ENCODE peak calls at places on chromosomes 4 and X, in eight cellular contexts. V is A549, G is ovary, H is sigmoid colon, W is upper lobe of left lung, I is K562, Q is transverse colon, C is suprapubic skin. Y is an unnamed sample.

GRCh38 chr4:150209140-150209829 is 131.0 kb downstream of the DCLK2 start:
- DNase-seq in V (peak; percentile 69), G (peak; percentile 61), H (peak; percentile 80), W (peak; percentile 36), I (peak; percentile 59), Q (peak; percentile 69), C (no peak), Y (peak; percentile 59)

GRCh38 chr4:141587897-141588296 is 48.5 kb upstream of the IL15 start:
- DNase-seq in V (no peak), G (no peak), H (no peak), W (no peak), I (no peak), Q (no peak), C (no peak), Y (no peak)

GRCh38 chrX:1545776-1546408 is 8.9 kb upstream of the P2RY8 start:
- DNase-seq in V (no peak), G (no peak), H (peak; percentile 6), W (no peak), I (no peak), Q (no peak), C (no peak), Y (no peak)

GRCh38 chr4:879730-880079 is 52.4 kb downstream of the GAK start:
- DNase-seq in V (no peak), G (no peak), H (no peak), W (no peak), I (no peak), Q (no peak), C (no peak), Y (no peak)

GRCh38 chr4:24024157-24024556 is 134.3 kb upstream of the PPARGC1A start:
- DNase-seq in V (no peak), G (no peak), H (no peak), W (no peak), I (no peak), Q (no peak), C (no peak), Y (no peak)

GRCh38 chr4:121129606-121130346 is 34.3 kb downstream of the TNIP3 start:
- DNase-seq in V (no peak), G (no peak), H (no peak), W (no peak), I (no peak), Q (no peak), C (no peak), Y (no peak)

GRCh38 chr4:147787204-147787603 is 55.3 kb downstream of the ARHGAP10 start:
- DNase-seq in V (no peak), G (peak; percentile 39), H (peak; percentile 83), W (no peak), I (no peak), Q (no peak), C (no peak), Y (no peak)

GRCh38 chrX:33211356-33212254 is at the start of gene DMD:
- DNase-seq in V (no peak), G (peak; percentile 19), H (peak; percentile 87), W (peak; percentile 57), I (no peak), Q (peak; percentile 20), C (no peak), Y (no peak)

GRCh38 chr4:57342406-57342805 is 232.2 kb upstream of the IGFBP7 start:
- DNase-seq in V (no peak), G (no peak), H (no peak), W (no peak), I (no peak), Q (no peak), C (no peak), Y (no peak)

GRCh38 chr4:181677621-181678020 is 565.6 kb upstream of the TENM3 start:
- DNase-seq in V (no peak), G (no peak), H (no peak), W (no peak), I (no peak), Q (no peak), C (no peak), Y (no peak)

GRCh38 chr4:61996943-61997342 is 796.8 kb downstream of the ADGRL3 start:
- DNase-seq in V (no peak), G (no peak), H (no peak), W (no peak), I (no peak), Q (no peak), C (no peak), Y (no peak)

GRCh38 chrX:65932173-65933084 is 107.5 kb downstream of the VSIG4 start:
- DNase-seq in V (peak; percentile 12), G (no peak), H (no peak), W (no peak), I (peak; percentile 67), Q (peak; percentile 30), C (no peak), Y (no peak)

GRCh38 chr4:20428410-20429160 is 176.9 kb downstream of the SLIT2 start:
- DNase-seq in V (peak; percentile 1), G (no peak), H (no peak), W (no peak), I (no peak), Q (no peak), C (no peak), Y (no peak)

GRCh38 chr4:109414938-109415337 is 18.7 kb upstream of the SEC24B start:
- DNase-seq in V (no peak), G (no peak), H (no peak), W (no peak), I (no peak), Q (no peak), C (no peak), Y (no peak)

GRCh38 chr4:24840362-24840761 is 45.0 kb downstream of the SOD3 start:
- DNase-seq in V (no peak), G (no peak), H (no peak), W (no peak), I (no peak), Q (no peak), C (no peak), Y (no peak)

GRCh38 chrX:46268429-46268828 is 276.8 kb downstream of the ZNF674 start:
- DNase-seq in V (peak; percentile 77), G (no peak), H (no peak), W (peak; percentile 35), I (no peak), Q (no peak), C (no peak), Y (no peak)

GRCh38 chrX:143663755-143664154 is 27.9 kb upstream of the SLITRK4 start:
- DNase-seq in V (no peak), G (no peak), H (no peak), W (no peak), I (no peak), Q (no peak), C (no peak), Y (no peak)

GRCh38 chr4:148497258-148497657 is 55.0 kb upstream of the NR3C2 start:
- DNase-seq in V (no peak), G (no peak), H (no peak), W (no peak), I (no peak), Q (no peak), C (no peak), Y (no peak)

GRCh38 chrX:154436597-154437397 is at the start of gene GDI1:
- DNase-seq in V (peak; percentile 75), G (peak; percentile 72), H (peak; percentile 82), W (peak; percentile 45), I (peak; percentile 66), Q (peak; percentile 36), C (no peak), Y (peak; percentile 43)

GRCh38 chrX:148928803-148929202 is 428.4 kb downstream of the AFF2 start:
- DNase-seq in V (no peak), G (no peak), H (no peak), W (no peak), I (no peak), Q (no peak), C (no peak), Y (no peak)

GRCh38 chrX:119605398-119605738 is 856 bp downstream of the NKRF start:
- DNase-seq in V (peak; percentile 1), G (no peak), H (no peak), W (peak; percentile 45), I (peak; percentile 28), Q (no peak), C (no peak), Y (no peak)

GRCh38 chrX:13898084-13898483 is 81.2 kb upstream of the GPM6B start:
- DNase-seq in V (peak; percentile 2), G (no peak), H (no peak), W (no peak), I (peak; percentile 29), Q (no peak), C (no peak), Y (no peak)
- TF ChIP-seq EP300 in V (no peak), G (no peak), H (no peak), W (no peak), I (no peak), Q (no peak), C (no peak), Y (no peak)

GRCh38 chr4:156609421-156609820 is 362.2 kb downstream of the PDGFC start:
- DNase-seq in V (no peak), G (no peak), H (no peak), W (peak; percentile 21), I (no peak), Q (peak; percentile 8), C (no peak), Y (no peak)
- TF ChIP-seq EP300 in V (no peak), G (no peak), H (no peak), W (no peak), I (no peak), Q (no peak), C (no peak), Y (no peak)

GRCh38 chr4:84916233-84916632 is 50.3 kb downstream of the WDFY3 start:
- DNase-seq in V (no peak), G (no peak), H (no peak), W (no peak), I (no peak), Q (no peak), C (no peak), Y (no peak)

GRCh38 chr4:84913176-84913575 is 53.3 kb downstream of the WDFY3 start:
- DNase-seq in V (no peak), G (no peak), H (no peak), W (no peak), I (no peak), Q (no peak), C (no peak), Y (no peak)

GRCh38 chr4:84917087-84917821 is 49.2 kb downstream of the WDFY3 start:
- DNase-seq in V (no peak), G (no peak), H (no peak), W (no peak), I (no peak), Q (no peak), C (no peak), Y (no peak)

GRCh38 chr4:84914686-84915395 is 51.6 kb downstream of the WDFY3 start:
- DNase-seq in V (no peak), G (no peak), H (no peak), W (no peak), I (no peak), Q (no peak), C (no peak), Y (no peak)

DNA sequence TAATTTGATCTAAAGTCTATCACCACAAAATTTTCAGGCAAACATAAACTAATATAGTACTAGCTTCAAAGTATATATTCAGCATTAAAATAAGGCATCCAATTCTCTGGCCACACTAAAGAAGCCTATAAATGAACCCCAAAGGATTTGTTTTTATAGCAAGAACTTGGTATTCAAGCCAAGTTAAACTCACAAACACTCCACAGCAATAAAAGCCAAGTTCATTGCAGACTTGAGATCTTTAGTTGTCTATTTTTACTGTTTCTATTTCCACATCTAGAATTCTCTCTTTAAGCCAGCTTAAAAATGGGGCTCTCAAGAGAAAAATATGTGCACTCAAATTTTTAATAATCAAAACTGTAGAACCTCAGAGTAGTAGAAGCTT is 51.1 kb downstream of the WDFY3 start:
- DNase-seq in V (no peak), G (no peak), H (no peak), W (no peak), I (no peak), Q (no peak), C (no peak), Y (no peak)
- TF ChIP-seq EP300 in V (no peak), G (no peak), H (no peak), W (no peak), I (no peak), Q (no peak), C (no peak), Y (no peak)

GRCh38 chr4:5711479-5712184 is 631 bp downstream of the EVC start:
- DNase-seq in V (peak; percentile 55), G (peak; percentile 53), H (peak; percentile 77), W (peak; percentile 25), I (peak; percentile 33), Q (no peak), C (no peak), Y (no peak)
- TF ChIP-seq EP300 in V (no peak), G (no peak), H (no peak), W (no peak), I (no peak), Q (no peak), C (no peak), Y (no peak)

Y was measured in stomach.